ENCODE peak calls at places on chromosomes 7 and 10, in five cellular contexts. One of them, this sample, is unnamed.

GRCh38 chr10:127117125-127117524 is 79.3 kb downstream of the INSYN2A start:
- DNase-seq in HEK293T: peak; percentile 59
- DNase-seq in SK-N-SH: no peak
- DNase-seq in HepG2: peak; percentile 12
- DNase-seq in GM12878: no peak
- DNase-seq in this sample: peak; percentile 35

GRCh38 chr10:97539523-97540200 is 32.9 kb upstream of the ANKRD2 start:
- DNase-seq in HEK293T: no peak
- DNase-seq in SK-N-SH: no peak
- DNase-seq in HepG2: no peak
- DNase-seq in GM12878: no peak
- DNase-seq in this sample: no peak

GRCh38 chr10:6918305-6918704 is 338.2 kb upstream of the PRKCQ start:
- DNase-seq in HEK293T: peak; percentile 22
- DNase-seq in SK-N-SH: peak; percentile 24
- DNase-seq in HepG2: no peak
- DNase-seq in GM12878: no peak
- DNase-seq in this sample: peak; percentile 19

GRCh38 chr7:41436139-41436538 is 266.8 kb downstream of the INHBA start:
- DNase-seq in HEK293T: no peak
- DNase-seq in SK-N-SH: no peak
- DNase-seq in HepG2: no peak
- DNase-seq in GM12878: no peak
- DNase-seq in this sample: no peak

GRCh38 chr10:68826764-68827591 is at the start of gene STOX1:
- DNase-seq in HEK293T: peak; percentile 81
- DNase-seq in SK-N-SH: peak; percentile 94
- DNase-seq in HepG2: peak; percentile 43
- DNase-seq in GM12878: no peak
- DNase-seq in this sample: peak; percentile 83

GRCh38 chr7:156017916-156018700 is 205.8 kb upstream of the SHH start:
- DNase-seq in HEK293T: no peak
- DNase-seq in SK-N-SH: no peak
- DNase-seq in HepG2: no peak
- DNase-seq in GM12878: no peak
- DNase-seq in this sample: no peak

GRCh38 chr10:104824378-104825006 is 183.4 kb downstream of the SORCS3 start:
- DNase-seq in HEK293T: peak; percentile 29
- DNase-seq in SK-N-SH: no peak
- DNase-seq in HepG2: no peak
- DNase-seq in GM12878: no peak
- DNase-seq in this sample: peak; percentile 1

GRCh38 chr10:6579904-6580278 is at the start of gene PRKCQ:
- DNase-seq in HEK293T: peak; percentile 50
- DNase-seq in SK-N-SH: no peak
- DNase-seq in HepG2: no peak
- DNase-seq in GM12878: no peak
- DNase-seq in this sample: no peak

GRCh38 chr7:103573479-103574058 is 127.6 kb upstream of the SLC26A5 start:
- DNase-seq in HEK293T: peak; percentile 12
- DNase-seq in SK-N-SH: peak; percentile 27
- DNase-seq in HepG2: peak; percentile 7
- DNase-seq in GM12878: no peak
- DNase-seq in this sample: peak; percentile 48

GRCh38 chr10:122263971-122264370 is 7.1 kb upstream of the BTBD16 start:
- DNase-seq in HEK293T: no peak
- DNase-seq in SK-N-SH: no peak
- DNase-seq in HepG2: peak; percentile 69
- DNase-seq in GM12878: no peak
- DNase-seq in this sample: no peak

GRCh38 chr10:79260803-79261740 is 86.2 kb upstream of the PPIF start:
- DNase-seq in HEK293T: no peak
- DNase-seq in SK-N-SH: peak; percentile 86
- DNase-seq in HepG2: peak; percentile 58
- DNase-seq in GM12878: no peak
- DNase-seq in this sample: no peak

GRCh38 chr10:117615649-117616048 is 73.1 kb downstream of the EMX2 start:
- DNase-seq in HEK293T: no peak
- DNase-seq in SK-N-SH: no peak
- DNase-seq in HepG2: no peak
- DNase-seq in GM12878: no peak
- DNase-seq in this sample: no peak

GRCh38 chr10:98460837-98461499 is 14.2 kb upstream of the HPS1 start:
- DNase-seq in HEK293T: no peak
- DNase-seq in SK-N-SH: peak; percentile 83
- DNase-seq in HepG2: peak; percentile 77
- DNase-seq in GM12878: no peak
- DNase-seq in this sample: peak; percentile 85

GRCh38 chr7:142607351-142607750 is 141.9 kb upstream of the PRSS1 start:
- DNase-seq in HEK293T: no peak
- DNase-seq in SK-N-SH: no peak
- DNase-seq in HepG2: no peak
- DNase-seq in GM12878: no peak
- DNase-seq in this sample: no peak

GRCh38 chr10:47406870-47407648 is 23.0 kb upstream of the ZNF488 start:
- DNase-seq in HEK293T: no peak
- DNase-seq in SK-N-SH: no peak
- DNase-seq in HepG2: peak; percentile 80
- DNase-seq in GM12878: no peak
- DNase-seq in this sample: peak; percentile 89

GRCh38 chr7:111012152-111012551 is 78.8 kb upstream of the LRRN3 start:
- DNase-seq in HEK293T: no peak
- DNase-seq in SK-N-SH: no peak
- DNase-seq in HepG2: no peak
- DNase-seq in GM12878: no peak
- DNase-seq in this sample: no peak

GRCh38 chr10:51530540-51530939 is 168.9 kb downstream of the CSTF2T start:
- DNase-seq in HEK293T: no peak
- DNase-seq in SK-N-SH: no peak
- DNase-seq in HepG2: no peak
- DNase-seq in GM12878: no peak
- DNase-seq in this sample: no peak

GRCh38 chr10:106111241-106111640 is 1053.3 kb downstream of the SORCS1 start:
- DNase-seq in HEK293T: no peak
- DNase-seq in SK-N-SH: no peak
- DNase-seq in HepG2: no peak
- DNase-seq in GM12878: no peak
- DNase-seq in this sample: no peak

GRCh38 chr7:134890246-134891240 is 95.8 kb upstream of the AGBL3 start:
- DNase-seq in HEK293T: no peak
- DNase-seq in SK-N-SH: peak; percentile 79
- DNase-seq in HepG2: peak; percentile 32
- DNase-seq in GM12878: no peak
- DNase-seq in this sample: no peak

GRCh38 chr10:133144771-133145170 is 15.2 kb upstream of the KNDC1 start:
- DNase-seq in HEK293T: no peak
- DNase-seq in SK-N-SH: no peak
- DNase-seq in HepG2: no peak
- DNase-seq in GM12878: no peak
- DNase-seq in this sample: no peak

GRCh38 chr7:5284304-5285281 is 1.9 kb downstream of the SLC29A4 start:
- DNase-seq in HEK293T: peak; percentile 68
- DNase-seq in SK-N-SH: peak; percentile 90
- DNase-seq in HepG2: peak; percentile 87
- DNase-seq in GM12878: peak; percentile 4
- DNase-seq in this sample: peak; percentile 42

GRCh38 chr10:63005246-63005645 is 127.9 kb upstream of the NRBF2 start:
- DNase-seq in HEK293T: no peak
- DNase-seq in SK-N-SH: no peak
- DNase-seq in HepG2: no peak
- DNase-seq in GM12878: peak; percentile 9
- DNase-seq in this sample: no peak

GRCh38 chr10:50511512-50512213 is 112.1 kb downstream of the SGMS1 start:
- DNase-seq in HEK293T: no peak
- DNase-seq in SK-N-SH: no peak
- DNase-seq in HepG2: peak; percentile 79
- DNase-seq in GM12878: peak; percentile 93
- DNase-seq in this sample: peak; percentile 54

GRCh38 chr10:76973091-76973514 is 664.5 kb downstream of the KCNMA1 start:
- DNase-seq in HEK293T: no peak
- DNase-seq in SK-N-SH: no peak
- DNase-seq in HepG2: no peak
- DNase-seq in GM12878: no peak
- DNase-seq in this sample: no peak

GRCh38 chr10:10930979-10931743 is 86.5 kb upstream of the CELF2 start:
- DNase-seq in HEK293T: no peak
- DNase-seq in SK-N-SH: no peak
- DNase-seq in HepG2: no peak
- DNase-seq in GM12878: no peak
- DNase-seq in this sample: no peak

GRCh38 chr10:18044976-18045720 is 93.4 kb downstream of the SLC39A12 start:
- DNase-seq in HEK293T: no peak
- DNase-seq in SK-N-SH: no peak
- DNase-seq in HepG2: no peak
- DNase-seq in GM12878: no peak
- DNase-seq in this sample: no peak

DNA sequence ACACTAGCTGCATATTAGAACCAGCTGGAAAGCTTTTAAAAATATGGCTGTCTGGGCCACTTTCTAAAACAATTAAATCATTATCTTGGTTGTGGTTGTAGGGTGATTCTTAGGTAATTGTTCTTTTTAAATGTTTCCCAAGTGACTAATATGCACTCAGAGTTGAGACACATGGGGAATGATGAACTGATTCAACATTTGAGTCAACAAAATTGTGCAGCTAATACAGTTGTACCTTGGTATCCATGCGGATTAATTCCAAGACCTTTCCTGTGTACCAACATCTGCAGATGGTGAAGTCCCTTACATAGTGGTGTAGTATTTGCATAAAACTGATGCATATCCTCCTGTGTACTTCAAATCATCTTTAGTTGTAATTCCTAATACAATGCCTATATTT is 242.2 kb downstream of the ATRNL1 start:
- DNase-seq in HEK293T: no peak
- DNase-seq in SK-N-SH: no peak
- DNase-seq in HepG2: no peak
- DNase-seq in GM12878: no peak
- DNase-seq in this sample: no peak
- TF ChIP-seq FOXM1 in HEK293T: no peak
- TF ChIP-seq FOXM1 in SK-N-SH: no peak
- TF ChIP-seq FOXM1 in HepG2: no peak
- TF ChIP-seq FOXM1 in GM12878: no peak
- TF ChIP-seq FOXM1 in this sample: no peak

DNA sequence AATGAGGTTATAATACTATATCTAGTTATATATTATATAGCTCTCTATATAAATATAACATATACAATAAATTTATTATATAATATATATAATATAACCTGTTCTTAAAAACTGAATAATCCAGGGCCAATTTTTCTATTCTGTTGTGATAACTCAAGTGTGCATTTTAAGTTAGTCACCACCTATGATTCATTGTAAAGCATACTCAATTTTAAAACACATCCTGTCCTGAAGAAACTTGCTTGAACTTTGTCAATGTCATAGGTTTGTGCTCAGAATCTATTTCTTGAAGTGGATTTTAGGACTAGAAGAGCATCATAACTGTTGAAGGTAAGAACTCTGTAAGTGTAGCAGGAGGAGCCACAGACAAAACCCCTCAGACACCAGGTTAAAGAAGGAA is 1209.8 kb downstream of the REEP3 start:
- DNase-seq in HEK293T: no peak
- DNase-seq in SK-N-SH: no peak
- DNase-seq in HepG2: no peak
- DNase-seq in GM12878: no peak
- DNase-seq in this sample: no peak
- TF ChIP-seq FOXM1 in HEK293T: no peak
- TF ChIP-seq FOXM1 in SK-N-SH: no peak
- TF ChIP-seq FOXM1 in HepG2: no peak
- TF ChIP-seq FOXM1 in GM12878: no peak
- TF ChIP-seq FOXM1 in this sample: no peak

GRCh38 chr7:38321515-38321944 is 48.1 kb upstream of the TARP start:
- DNase-seq in HEK293T: no peak
- DNase-seq in SK-N-SH: no peak
- DNase-seq in HepG2: no peak
- DNase-seq in GM12878: no peak
- DNase-seq in this sample: no peak

GRCh38 chr7:38318803-38319416 is 45.5 kb upstream of the TARP start:
- DNase-seq in HEK293T: peak; percentile 77
- DNase-seq in SK-N-SH: peak; percentile 67
- DNase-seq in HepG2: peak; percentile 23
- DNase-seq in GM12878: no peak
- DNase-seq in this sample: peak; percentile 55

GRCh38 chr7:38318241-38318640 is 44.8 kb upstream of the TARP start:
- DNase-seq in HEK293T: no peak
- DNase-seq in SK-N-SH: no peak
- DNase-seq in HepG2: no peak
- DNase-seq in GM12878: no peak
- DNase-seq in this sample: no peak

GRCh38 chr7:38321050-38321449 is 47.6 kb upstream of the TARP start:
- DNase-seq in HEK293T: no peak
- DNase-seq in SK-N-SH: no peak
- DNase-seq in HepG2: no peak
- DNase-seq in GM12878: no peak
- DNase-seq in this sample: no peak

DNA sequence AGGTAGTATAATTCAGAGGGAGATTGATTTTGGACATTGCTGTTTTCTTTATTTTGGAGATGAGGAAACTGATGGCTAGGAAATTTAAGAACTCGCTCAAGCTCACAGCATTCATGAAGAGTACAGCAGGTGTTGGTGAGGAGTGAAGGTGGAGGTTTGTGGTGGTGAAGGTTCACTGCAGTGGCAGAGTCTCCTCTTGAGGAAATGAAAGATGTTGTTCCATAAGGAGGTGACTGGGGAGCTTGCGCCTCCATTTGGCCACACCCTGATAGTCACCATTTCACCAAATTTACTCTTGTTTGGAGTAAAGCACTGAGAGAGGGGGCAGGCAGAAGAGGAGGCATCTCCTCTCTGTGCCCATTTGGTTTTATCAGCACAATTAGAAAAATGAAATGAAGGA is 46.4 kb upstream of the TARP start:
- DNase-seq in HEK293T: no peak
- DNase-seq in SK-N-SH: no peak
- DNase-seq in HepG2: no peak
- DNase-seq in GM12878: no peak
- DNase-seq in this sample: no peak
- TF ChIP-seq FOXM1 in HEK293T: no peak
- TF ChIP-seq FOXM1 in SK-N-SH: no peak
- TF ChIP-seq FOXM1 in HepG2: no peak
- TF ChIP-seq FOXM1 in GM12878: no peak
- TF ChIP-seq FOXM1 in this sample: no peak

GRCh38 chr7:12703881-12704280 is 16.4 kb downstream of the ARL4A start:
- DNase-seq in HEK293T: no peak
- DNase-seq in SK-N-SH: no peak
- DNase-seq in HepG2: no peak
- DNase-seq in GM12878: no peak
- DNase-seq in this sample: no peak

GRCh38 chr7:12701433-12701832 is 14.0 kb downstream of the ARL4A start:
- DNase-seq in HEK293T: no peak
- DNase-seq in SK-N-SH: no peak
- DNase-seq in HepG2: no peak
- DNase-seq in GM12878: no peak
- DNase-seq in this sample: no peak

GRCh38 chr7:12694817-12695216 is 7.4 kb downstream of the ARL4A start:
- DNase-seq in HEK293T: no peak
- DNase-seq in SK-N-SH: no peak
- DNase-seq in HepG2: no peak
- DNase-seq in GM12878: no peak
- DNase-seq in this sample: no peak

GRCh38 chr7:12696001-12696400 is 8.6 kb downstream of the ARL4A start:
- DNase-seq in HEK293T: no peak
- DNase-seq in SK-N-SH: no peak
- DNase-seq in HepG2: no peak
- DNase-seq in GM12878: no peak
- DNase-seq in this sample: no peak

GRCh38 chr7:12699299-12699698 is 11.9 kb downstream of the ARL4A start:
- DNase-seq in HEK293T: no peak
- DNase-seq in SK-N-SH: no peak
- DNase-seq in HepG2: no peak
- DNase-seq in GM12878: no peak
- DNase-seq in this sample: no peak
- TF ChIP-seq FOXM1 in HEK293T: no peak
- TF ChIP-seq FOXM1 in SK-N-SH: no peak
- TF ChIP-seq FOXM1 in HepG2: no peak
- TF ChIP-seq FOXM1 in GM12878: no peak
- TF ChIP-seq FOXM1 in this sample: no peak